ENCODE peak calls at places on chromosome 16, in seven cellular contexts. C, P, T, Q, U, J and D are unnamed samples. For H3K4me1, the result is how much of the 10 kb centered on the place peaks cover.

GRCh38 chr16:23840310-23840709 is 4.5 kb downstream of the PRKCB start:
- DNase-seq in T (no peak), Q (no peak), C (no peak), U (no peak), J (no peak), P (no peak), D (no peak)

GRCh38 chr16:1414532-1415265 is at the start of gene UNKL:
- DNase-seq in T (peak), P (peak), Q (peak), U (peak), C (peak), J (no peak), D (peak)

GRCh38 chr16:61858996-61859395 is 177.2 kb downstream of the CDH8 start:
- DNase-seq in Q (no peak), U (no peak), T (no peak), C (no peak), P (no peak), J (no peak), D (no peak)

GRCh38 chr16:17328971-17329370 is 141.8 kb downstream of the XYLT1 start:
- DNase-seq in J (no peak), C (peak), Q (no peak), P (no peak), U (no peak), T (peak), D (no peak)

GRCh38 chr16:23678430-23679273 is at the start of gene PLK1:
- DNase-seq in T (peak), Q (peak), P (peak), U (peak), J (peak), C (peak), D (peak)

GRCh38 chr16:82653550-82654511 is 27.1 kb downstream of the CDH13 start:
- DNase-seq in C (peak), P (no peak), Q (no peak), U (no peak), T (no peak), J (peak), D (no peak)

GRCh38 chr16:71412270-71413160 is 29.3 kb downstream of the TLE7 start:
- DNase-seq in C (peak), J (peak), T (peak), Q (peak), P (peak), U (peak), D (peak)

GRCh38 chr16:60755907-60756306 is 1280.3 kb downstream of the CDH8 start:
- DNase-seq in U (no peak), Q (no peak), C (no peak), J (no peak), T (no peak), P (no peak), D (no peak)

GRCh38 chr16:53518550-53519416 is 15.8 kb upstream of the AKTIP start:
- DNase-seq in J (no peak), P (no peak), Q (peak), T (no peak), U (no peak), C (no peak), D (no peak)

GRCh38 chr16:65579050-65579449 is 457.2 kb upstream of the CDH11 start:
- DNase-seq in C (no peak), J (no peak), T (no peak), P (no peak), U (no peak), Q (no peak), D (no peak)

GRCh38 chr16:79679334-79679733 is 78.8 kb upstream of the MAF start:
- DNase-seq in U (no peak), J (no peak), C (no peak), T (no peak), P (no peak), Q (no peak), D (no peak)

GRCh38 chr16:89506113-89506504 is 2.1 kb upstream of the SPG7 start:
- DNase-seq in J (no peak), T (no peak), P (no peak), U (no peak), Q (peak), C (no peak), D (no peak)

GRCh38 chr16:48276102-48276501 is 28.8 kb upstream of the ABCC11 start:
- DNase-seq in T (peak), Q (no peak), C (peak), P (no peak), J (no peak), U (peak), D (no peak)

GRCh38 chr16:56370836-56371235 is 54.5 kb downstream of the AMFR start:
- DNase-seq in P (no peak), C (peak), Q (peak), U (peak), J (no peak), T (no peak), D (peak)

GRCh38 chr16:5670198-5670597 is 572.6 kb upstream of the EEF2KMT start:
- DNase-seq in U (no peak), T (no peak), P (no peak), C (no peak), J (no peak), Q (no peak), D (no peak)

GRCh38 chr16:11401161-11402050 is 56.1 kb downstream of the RMI2 start:
- DNase-seq in Q (peak), C (no peak), U (peak), J (no peak), P (peak), T (no peak), D (peak)

DNA sequence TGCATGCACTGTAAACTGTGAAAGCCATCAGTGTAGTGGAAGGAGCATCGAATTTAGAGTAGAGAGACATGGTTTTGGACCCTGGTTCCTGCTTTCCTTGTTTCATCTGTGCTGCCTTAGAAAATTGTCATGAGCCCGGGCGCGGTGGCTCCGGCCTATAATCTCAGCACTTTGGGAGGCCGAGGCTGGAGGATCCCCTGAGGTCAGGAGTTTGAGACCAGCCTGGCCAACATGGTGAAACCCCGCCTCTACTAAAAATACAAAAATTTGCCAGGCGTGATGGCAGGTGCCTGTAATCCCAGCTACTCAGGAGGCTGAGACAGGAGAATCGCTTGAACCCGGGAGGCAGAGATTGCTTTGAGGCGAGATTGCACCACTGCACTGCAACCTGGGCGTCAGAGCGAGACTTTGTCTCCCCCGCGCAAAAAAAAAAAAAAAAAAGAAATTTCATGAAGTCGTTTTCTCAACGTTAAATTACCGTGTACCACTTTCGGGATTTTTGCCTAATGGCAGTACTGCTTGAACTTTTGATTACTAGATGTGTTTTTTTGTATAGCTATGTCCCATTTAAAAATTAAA is 912 bp downstream of the COQ7 start:
- DNase-seq in P (no peak), T (no peak), Q (no peak), U (no peak), J (no peak), C (no peak), D (no peak)
- H3K27ac ChIP-seq in P (peak), T (peak), Q (peak), U (peak), J (peak), C (peak), D (peak)

DNA sequence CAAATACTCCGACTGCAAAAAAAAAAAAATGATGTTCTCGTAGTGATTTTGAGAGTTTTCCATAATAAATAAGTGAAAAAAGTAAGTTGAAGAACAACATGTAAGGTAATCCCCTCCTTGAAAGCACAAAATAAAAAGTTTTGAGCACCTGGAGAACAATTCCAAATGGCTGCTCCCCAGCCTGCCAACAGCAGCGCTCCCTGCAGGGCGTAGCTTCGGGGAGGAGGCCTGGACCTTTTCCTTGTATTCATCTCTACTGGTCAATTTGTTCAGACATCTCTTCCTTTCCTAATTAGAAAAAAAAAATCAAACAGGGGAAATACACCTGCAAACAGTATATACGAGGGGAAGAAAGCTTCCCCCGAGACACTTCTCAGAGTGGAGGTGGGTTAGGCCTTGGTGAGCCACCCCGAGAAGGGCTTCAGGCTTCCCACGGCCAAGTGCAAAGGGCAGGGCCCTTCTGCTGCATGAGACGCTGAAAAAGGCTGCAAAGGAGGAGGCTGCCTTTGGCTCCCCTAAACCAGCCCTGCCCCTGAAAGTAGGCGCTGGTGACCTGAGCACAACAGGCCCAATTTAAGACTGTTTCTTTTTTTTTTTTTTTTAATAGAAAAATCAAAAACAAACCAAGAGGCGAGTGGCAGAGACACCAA is 193.2 kb upstream of the FOXF1 start:
- DNase-seq in J (no peak), P (no peak), U (no peak), C (no peak), Q (no peak), T (no peak), D (no peak)
- TF ChIP-seq CTCF in J (no peak), P (no peak), U (no peak), C (no peak), Q (no peak), T (no peak), D (no peak)

GRCh38 chr16:50612849-50613198 is 64.6 kb downstream of the NKD1 start:
- DNase-seq in U (no peak), J (no peak), Q (no peak), P (no peak), T (no peak), C (no peak), D (no peak)

GRCh38 chr16:50613281-50613991 is 65.2 kb downstream of the NKD1 start:
- DNase-seq in P (no peak), U (no peak), J (no peak), T (peak), C (peak), Q (no peak), D (no peak)

GRCh38 chr16:50611332-50611934 is 63.2 kb downstream of the NKD1 start:
- DNase-seq in Q (no peak), C (no peak), T (no peak), U (no peak), P (no peak), J (no peak), D (no peak)

GRCh38 chr16:50610331-50611262 is 62.4 kb downstream of the NKD1 start:
- DNase-seq in C (peak), Q (no peak), J (no peak), P (no peak), U (no peak), T (no peak), D (no peak)

DNA sequence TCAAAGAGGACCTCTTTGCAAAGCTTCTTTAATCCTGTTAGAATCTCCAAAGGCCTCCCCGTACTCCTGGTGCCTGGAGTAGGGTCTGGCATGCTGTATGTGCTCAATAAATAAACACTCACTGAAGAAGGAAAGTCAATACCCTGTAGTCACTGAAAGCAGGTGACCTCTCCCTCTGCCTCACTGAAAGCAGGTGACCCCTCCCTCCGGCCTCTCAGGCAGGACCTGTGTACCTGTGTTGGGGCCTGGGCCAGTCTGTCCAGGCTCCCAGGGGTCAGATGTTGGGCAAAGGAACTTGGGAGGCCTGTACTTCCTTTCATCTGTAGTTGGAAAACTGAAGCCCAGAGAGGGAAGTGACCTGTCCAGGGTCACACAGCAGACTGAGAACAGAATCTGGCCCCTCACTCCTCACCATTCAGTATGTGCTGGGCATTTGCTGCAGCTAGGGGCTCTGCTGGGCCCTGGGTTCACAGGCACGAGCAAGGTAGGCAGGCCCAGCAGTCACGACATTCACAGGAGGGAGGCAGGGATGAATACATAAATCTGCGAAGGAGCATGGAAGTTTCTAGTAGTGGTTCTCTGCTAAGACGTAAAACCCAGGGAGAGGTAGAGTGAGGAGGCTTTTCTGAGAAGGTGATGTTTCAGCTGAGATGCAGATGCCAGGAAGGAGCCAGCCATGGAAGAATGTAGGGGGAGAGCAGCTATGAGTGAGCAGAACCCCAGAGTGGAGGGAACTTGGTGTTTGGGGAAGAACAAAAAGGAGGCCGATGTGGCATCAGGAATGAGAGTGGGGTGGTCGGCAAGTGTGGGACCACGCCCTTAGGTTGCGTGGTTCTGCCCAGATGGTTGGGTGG is 64.0 kb downstream of the NKD1 start:
- DNase-seq in J (no peak), U (no peak), Q (no peak), C (no peak), T (no peak), P (no peak), D (no peak)
- H3K4me1 ChIP-seq in J (under half), U (under half), Q (under half), C (half or more), T (under half), P (under half), D (under half)

DNA sequence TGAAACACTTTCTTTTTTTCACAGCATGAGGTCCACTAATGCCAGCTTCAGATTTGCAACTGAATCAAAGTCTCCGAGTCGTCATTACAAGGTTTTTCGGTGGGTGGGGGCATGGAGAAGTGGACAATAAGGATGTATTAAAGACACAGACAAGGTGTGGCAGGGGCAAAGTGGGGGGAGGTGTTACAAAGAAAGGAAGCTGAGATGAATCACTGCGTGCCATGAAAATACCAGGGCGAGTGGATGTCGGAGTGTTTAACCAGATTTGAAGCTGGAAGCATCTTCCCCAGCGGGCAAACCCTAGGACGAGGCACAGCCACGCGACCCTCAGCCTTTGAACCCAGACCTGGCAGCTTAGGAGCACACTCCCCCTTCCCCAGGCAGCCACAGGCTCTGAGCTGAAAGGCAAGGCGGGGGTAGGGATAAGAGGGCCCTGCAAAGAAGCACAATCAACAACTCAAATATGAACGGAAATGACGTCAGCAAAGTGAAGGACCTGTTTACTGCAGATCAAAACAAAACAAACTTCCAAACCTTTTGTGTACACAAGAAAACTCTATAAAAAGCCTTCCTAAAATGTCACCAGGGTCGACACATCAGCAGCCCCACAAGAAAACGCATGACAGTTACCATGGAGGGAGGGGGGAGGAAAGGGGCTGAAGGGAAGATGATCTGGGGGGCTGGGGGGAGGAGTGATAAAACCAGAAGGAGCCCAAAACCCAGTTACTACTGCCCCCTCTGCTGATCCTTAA is 5.6 kb upstream of the ZFHX3 start:
- DNase-seq in Q (no peak), T (no peak), U (no peak), C (no peak), J (peak), P (no peak), D (no peak)
- H3K27ac ChIP-seq in Q (peak), T (peak), U (peak), C (peak), J (peak), P (peak), D (peak)

GRCh38 chr16:2854700-2855309 is 3.2 kb downstream of the PRSS22 start:
- DNase-seq in J (no peak), P (no peak), C (no peak), Q (no peak), U (no peak), T (no peak), D (no peak)
- TF ChIP-seq CTCF in J (peak), P (peak), C (peak), Q (peak), U (peak), T (peak), D (peak)

DNA sequence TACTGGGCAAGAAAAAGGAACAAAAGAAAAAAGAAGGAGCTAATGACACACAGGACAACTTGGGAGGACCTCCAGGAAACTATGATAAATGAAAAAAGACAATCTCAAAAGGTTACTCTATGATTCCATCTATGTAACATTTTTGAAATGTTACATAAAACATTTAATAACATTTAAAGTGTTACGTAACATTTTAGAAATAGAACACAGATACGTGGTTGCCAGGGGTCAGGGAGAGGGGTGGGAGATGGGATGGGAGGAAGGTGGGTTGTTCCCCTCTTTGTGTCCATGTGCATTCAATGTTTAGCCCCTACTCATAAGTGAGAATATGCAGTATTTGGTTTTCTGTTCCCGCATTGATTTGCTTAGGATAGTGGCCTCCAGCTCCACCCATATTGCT is 116.6 kb downstream of the C16orf95 start:
- DNase-seq in Q (no peak), J (no peak), U (no peak), P (no peak), C (no peak), T (no peak), D (no peak)
- H3K4me1 ChIP-seq in Q (under half), J (under half), U (under half), P (under half), C (under half), T (under half), D (under half)